ENCODE peak calls at places on chromosomes 2 and 18, in ten cellular contexts. O is mucosa of descending colon; W is A549; Z is heart left ventricle; V is iPS DF 19.7; Y is fibroblast of the aortic adventitia; C is astrocyte; F is stimulated activated CD8-positive, alpha-beta memory T cell treated with anti-CD3 and anti-CD28 coated beads, Interleukin-7, amount 100 ng/mL, for 4 hours; J is Karpas-422; U is CD4-positive, alpha-beta T cell. K is an unnamed sample.

GRCh38 chr2:29568135-29568534 is 353.3 kb downstream of the ALK start:
- DNase-seq in O (no peak), W (no peak), Z (no peak), V (no peak), Y (no peak), C (no peak), F (no peak), J (peak; percentile 71), U (no peak), K (no peak)

GRCh38 chr2:108092886-108093285 is 106.6 kb downstream of the SLC5A7 start:
- DNase-seq in O (no peak), W (no peak), Z (no peak), V (no peak), Y (no peak), C (no peak), F (no peak), J (no peak), U (no peak), K (peak; percentile 66)

GRCh38 chr2:28895189-28895893 is 874 bp downstream of the WDR43 start:
- DNase-seq in O (peak; percentile 63), W (peak; percentile 48), Z (no peak), V (no peak), Y (peak; percentile 28), C (peak; percentile 46), F (peak; percentile 29), J (peak; percentile 82), U (peak; percentile 12), K (no peak)

GRCh38 chr2:182668671-182669070 is 47.4 kb upstream of the DNAJC10 start:
- DNase-seq in O (no peak), W (no peak), Z (no peak), V (no peak), Y (no peak), C (peak; percentile 87), F (no peak), J (no peak), U (no peak), K (peak; percentile 10)

GRCh38 chr2:29397039-29397438 is 281.8 kb downstream of the CLIP4 start:
- DNase-seq in O (no peak), W (no peak), Z (no peak), V (no peak), Y (peak; percentile 10), C (peak; percentile 57), F (no peak), J (no peak), U (no peak), K (no peak)

GRCh38 chr2:3041246-3041645 is 336.4 kb downstream of the EIPR1 start:
- DNase-seq in O (no peak), W (no peak), Z (no peak), V (no peak), Y (no peak), C (no peak), F (no peak), J (no peak), U (no peak), K (no peak)

GRCh38 chr2:228535396-228535795 is 353.9 kb upstream of the SPHKAP start:
- DNase-seq in O (no peak), W (peak; percentile 14), Z (no peak), V (no peak), Y (no peak), C (peak; percentile 3), F (no peak), J (peak; percentile 63), U (no peak), K (no peak)

GRCh38 chr18:80238651-80239260 is 8.6 kb downstream of the PARD6G start:
- DNase-seq in O (no peak), W (no peak), Z (no peak), V (no peak), Y (no peak), C (no peak), F (no peak), J (no peak), U (no peak), K (no peak)

GRCh38 chr2:72924353-72925240 is 7.3 kb downstream of the EMX1 start:
- DNase-seq in O (no peak), W (no peak), Z (no peak), V (no peak), Y (no peak), C (no peak), F (no peak), J (no peak), U (no peak), K (peak; percentile 55)

GRCh38 chr2:14572588-14573089 is 59.9 kb upstream of the LRATD1 start:
- DNase-seq in O (no peak), W (no peak), Z (no peak), V (no peak), Y (no peak), C (no peak), F (no peak), J (no peak), U (no peak), K (no peak)

GRCh38 chr18:55390898-55391297 is 197.1 kb downstream of the TCF4 start:
- DNase-seq in O (no peak), W (no peak), Z (no peak), V (no peak), Y (no peak), C (no peak), F (no peak), J (no peak), U (no peak), K (no peak)

GRCh38 chr2:237861-238260 is 26.0 kb downstream of the SH3YL1 start:
- DNase-seq in O (no peak), W (no peak), Z (no peak), V (no peak), Y (no peak), C (no peak), F (no peak), J (no peak), U (no peak), K (no peak)

GRCh38 chr2:109440507-109441156 is 173.1 kb downstream of the SEPTIN10 start:
- DNase-seq in O (no peak), W (no peak), Z (no peak), V (no peak), Y (no peak), C (peak; percentile 24), F (no peak), J (no peak), U (no peak), K (no peak)

GRCh38 chr18:26405190-26405781 is 143.1 kb downstream of the KCTD1 start:
- DNase-seq in O (no peak), W (peak; percentile 68), Z (peak; percentile 59), V (no peak), Y (peak; percentile 47), C (peak; percentile 19), F (no peak), J (peak; percentile 52), U (no peak), K (no peak)

GRCh38 chr2:218871345-218872302 is 9.0 kb upstream of the WNT10A start:
- DNase-seq in O (no peak), W (no peak), Z (no peak), V (no peak), Y (no peak), C (no peak), F (no peak), J (peak; percentile 78), U (no peak), K (no peak)